ENCODE peak calls at places on chromosome 7, in five cellular contexts. I is foreskin fibroblast; K is substantia nigra; S is activated T-helper 1 cell treated with anti-CD3 and anti-CD28 coated beads, Interleukin-2, amount 50 U/mL, for 16 hours; N is lower lobe of right lung. A is an unnamed sample.

GRCh38 chr7:123070702-123071286 is 75.3 kb upstream of the TAS2R16 start:
- DNase-seq in K (no peak), S (no peak), N (no peak), I (no peak), A (no peak)

GRCh38 chr7:133196872-133197612 is 55.8 kb upstream of the EXOC4 start:
- DNase-seq in N (no peak), I (no peak), K (no peak), S (no peak), A (peak)

GRCh38 chr7:100865372-100865911 is 1.7 kb upstream of the TRIP6 start:
- DNase-seq in N (no peak), K (no peak), I (peak), S (no peak), A (peak)

GRCh38 chr7:372939-373791 is 83.2 kb downstream of the FOXL3 start:
- DNase-seq in I (no peak), K (no peak), N (no peak), S (peak), A (no peak)

GRCh38 chr7:94129443-94130140 is 125.4 kb upstream of the BET1 start:
- DNase-seq in I (peak), N (no peak), S (no peak), K (no peak), A (no peak)

GRCh38 chr7:13832346-13832745 is 157.1 kb downstream of the ETV1 start:
- DNase-seq in N (no peak), I (no peak), S (no peak), K (no peak), A (no peak)

GRCh38 chr7:106944035-106944665 is 79.1 kb downstream of the PIK3CG start:
- DNase-seq in S (no peak), K (no peak), I (no peak), N (no peak), A (no peak)

GRCh38 chr7:159130199-159130775 is 14.4 kb downstream of the VIPR2 start:
- DNase-seq in I (no peak), K (no peak), S (no peak), N (no peak), A (no peak)

GRCh38 chr7:157668221-157668883 is 331.5 kb downstream of the DNAJB6 start:
- DNase-seq in K (no peak), S (no peak), N (no peak), I (no peak), A (no peak)

GRCh38 chr7:85038466-85038865 is 148.4 kb downstream of the SEMA3D start:
- DNase-seq in N (no peak), I (no peak), K (no peak), S (no peak), A (no peak)

GRCh38 chr7:125481323-125481722 is 551.7 kb upstream of the POT1 start:
- DNase-seq in S (no peak), N (no peak), K (no peak), I (no peak), A (no peak)